ENCODE peak calls at places on chromosomes 5 and 9, in four cellular contexts. X is lower lobe of right lung, E is fibroblast of mammary gland, N is HCT116. O is an unnamed sample.

GRCh38 chr5:53779541-53779981 is 219.1 kb downstream of the NDUFS4 start:
- DNase-seq in X (no peak), E (peak), N (no peak), O (no peak)

GRCh38 chr9:108269421-108269820 is 586.4 kb downstream of the ACTL7B start:
- DNase-seq in X (no peak), E (no peak), N (no peak), O (no peak)

GRCh38 chr5:166594552-166594951 is 1696.9 kb upstream of the WWC1 start:
- DNase-seq in X (no peak), E (no peak), N (no peak), O (no peak)

GRCh38 chr5:72860499-72860898 is 44.0 kb downstream of the TNPO1 start:
- DNase-seq in X (no peak), E (peak), N (no peak), O (no peak)

GRCh38 chr5:176334031-176334770 is 27.4 kb downstream of the KIAA1191 start:
- DNase-seq in X (no peak), E (no peak), N (no peak), O (no peak)

GRCh38 chr5:43469671-43470396 is 13.8 kb downstream of the TMEM267 start:
- DNase-seq in X (no peak), E (no peak), N (no peak), O (no peak)

GRCh38 chr5:3006961-3007551 is 255.6 kb upstream of the IRX2 start:
- DNase-seq in X (no peak), E (no peak), N (no peak), O (no peak)

GRCh38 chr5:115418788-115419187 is 122.3 kb upstream of the CCDC112 start:
- DNase-seq in X (no peak), E (no peak), N (no peak), O (no peak)

GRCh38 chr5:54517512-54518145 is at the start of gene SNX18:
- DNase-seq in X (peak), E (peak), N (peak), O (peak)

GRCh38 chr9:134346151-134346550 is 19.9 kb downstream of the RXRA start:
- DNase-seq in X (no peak), E (peak), N (no peak), O (no peak)

GRCh38 chr9:82376677-82377232 is 388.2 kb downstream of the SPATA31D1 start:
- DNase-seq in X (no peak), E (no peak), N (no peak), O (no peak)

GRCh38 chr5:174454464-174454863 is 269.9 kb upstream of the MSX2 start:
- DNase-seq in X (no peak), E (no peak), N (no peak), O (peak)

GRCh38 chr9:109002141-109002540 is 11.2 kb downstream of the CTNNAL1 start:
- DNase-seq in X (no peak), E (no peak), N (no peak), O (no peak)

GRCh38 chr9:100587375-100587774 is 9.5 kb downstream of the CAVIN4 start:
- DNase-seq in X (no peak), E (no peak), N (peak), O (no peak)

GRCh38 chr9:92140074-92140753 is 25.0 kb upstream of the SPTLC1 start:
- DNase-seq in X (peak), E (peak), N (peak), O (peak)

GRCh38 chr5:35198096-35198495 is 32.2 kb downstream of the PRLR start:
- DNase-seq in X (peak), E (peak), N (no peak), O (no peak)

DNA sequence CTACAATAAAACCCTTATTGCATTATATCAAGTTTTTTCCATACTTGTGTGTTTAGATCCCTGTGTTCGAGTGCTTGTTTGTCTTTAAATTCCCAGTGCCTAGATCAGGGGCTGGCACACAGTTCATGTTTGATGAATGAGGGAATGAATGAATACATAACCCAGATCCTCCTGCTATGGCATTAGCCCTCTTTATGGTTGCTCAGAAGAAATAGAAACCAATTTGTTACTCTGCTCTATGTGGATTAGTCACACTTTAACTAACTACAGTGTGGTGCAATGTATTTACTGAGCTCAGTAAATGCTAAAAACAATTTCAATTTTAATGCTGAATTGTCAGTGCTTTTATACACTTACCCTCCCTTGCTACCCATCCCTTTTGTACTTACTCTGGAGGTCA is 16.4 kb upstream of the GALNT10 start:
- DNase-seq in X (no peak), E (no peak), N (no peak), O (no peak)
- H3K4me3 ChIP-seq in X (no peak), E (no peak), N (no peak), O (no peak)

DNA sequence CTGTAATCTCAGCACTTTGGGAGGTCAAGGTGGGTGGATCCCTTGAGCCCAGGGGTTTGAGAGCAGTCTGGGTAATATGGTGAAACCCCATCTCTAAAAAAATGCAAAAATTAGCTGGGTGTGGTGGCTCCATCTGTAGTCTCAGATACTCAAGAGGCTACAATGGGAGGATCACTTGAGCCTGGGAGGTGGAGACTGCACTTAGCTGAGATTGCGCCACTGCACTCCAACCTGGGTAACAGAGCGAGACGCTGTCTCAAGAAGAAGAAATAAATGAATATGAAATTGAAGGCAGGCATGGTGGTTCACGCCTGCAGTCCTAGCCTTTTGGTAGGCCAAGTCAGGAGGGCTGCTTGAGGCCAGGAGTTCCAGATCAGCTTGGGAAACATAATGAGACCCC is 21.4 kb downstream of the MAML1 start:
- DNase-seq in X (peak), E (no peak), N (no peak), O (no peak)
- H3K4me3 ChIP-seq in X (no peak), E (no peak), N (no peak), O (no peak)

DNA sequence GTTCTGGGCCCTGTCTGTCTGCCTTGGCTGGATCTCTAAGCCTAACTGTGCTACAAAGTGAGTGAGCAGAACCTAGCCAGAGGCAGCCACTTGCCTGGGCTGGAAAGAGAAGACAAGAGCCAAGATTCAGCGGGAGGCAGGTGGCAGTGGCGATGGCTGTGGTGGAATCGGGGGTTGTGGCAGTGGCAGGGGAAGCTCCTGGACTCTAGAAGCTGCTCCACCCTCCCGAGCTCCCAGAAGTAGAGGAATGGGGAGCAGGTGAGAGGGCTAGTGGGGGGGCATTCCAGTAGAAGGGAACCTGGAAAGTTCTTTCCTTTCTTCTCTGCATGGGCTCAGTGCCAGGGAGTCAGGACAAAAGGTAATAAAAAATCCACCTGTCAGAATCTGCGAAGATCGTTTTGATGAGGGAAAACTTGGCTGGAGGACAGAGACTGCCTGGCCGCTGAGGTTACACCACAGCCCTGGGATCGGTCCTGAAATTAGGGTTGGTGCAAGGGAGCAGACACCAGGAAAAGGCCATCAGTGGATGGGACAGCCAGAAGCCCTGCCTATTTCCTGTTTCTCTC is 1.7 kb downstream of the CRAT start:
- DNase-seq in X (no peak), E (no peak), N (no peak), O (no peak)
- H3K4me3 ChIP-seq in X (no peak), E (no peak), N (no peak), O (no peak)

GRCh38 chr9:117705386-117705785 is 1.2 kb downstream of the TLR4 start:
- DNase-seq in X (no peak), E (no peak), N (no peak), O (no peak)
- H3K4me3 ChIP-seq in X (peak), E (peak), N (no peak), O (no peak)

GRCh38 chr5:171965740-171966139 is 40.7 kb downstream of the FBXW11 start:
- DNase-seq in X (no peak), E (no peak), N (no peak), O (no peak)
- H3K4me3 ChIP-seq in X (no peak), E (no peak), N (no peak), O (no peak)

O was measured in Jurkat, Clone E6-1.